ENCODE peak calls at places on chromosomes 1 and 21, in four cellular contexts. One of them, this sample, is unnamed.

GRCh38 chr1:181452746-181453145 is 30.6 kb upstream of the CACNA1E start:
- DNase-seq in adrenal gland: no peak
- DNase-seq in spleen: no peak
- DNase-seq in hippocampal formation: no peak
- DNase-seq in this sample: no peak

GRCh38 chr1:226061793-226062557 is 541 bp upstream of the H3-3A start:
- DNase-seq in hippocampal formation: peak; percentile 85
- DNase-seq in spleen: no peak
- DNase-seq in adrenal gland: peak; percentile 80
- DNase-seq in this sample: peak; percentile 85

GRCh38 chr1:180796897-180797296 is 115.8 kb upstream of the KIAA1614 start:
- DNase-seq in spleen: no peak
- DNase-seq in adrenal gland: no peak
- DNase-seq in hippocampal formation: no peak
- DNase-seq in this sample: no peak

GRCh38 chr1:207284209-207284892 is 37.1 kb upstream of the CD55 start:
- DNase-seq in adrenal gland: no peak
- DNase-seq in spleen: no peak
- DNase-seq in hippocampal formation: no peak
- DNase-seq in this sample: peak; percentile 9

GRCh38 chr1:23611601-23612327 is 52.5 kb upstream of the ID3 start:
- DNase-seq in hippocampal formation: no peak
- DNase-seq in spleen: no peak
- DNase-seq in adrenal gland: no peak
- DNase-seq in this sample: no peak

GRCh38 chr1:211305044-211305443 is 21.6 kb upstream of the TRAF5 start:
- DNase-seq in spleen: no peak
- DNase-seq in hippocampal formation: no peak
- DNase-seq in adrenal gland: peak; percentile 32
- DNase-seq in this sample: no peak

GRCh38 chr1:64545118-64545916 is 75.4 kb downstream of the CACHD1 start:
- DNase-seq in adrenal gland: no peak
- DNase-seq in hippocampal formation: no peak
- DNase-seq in spleen: no peak
- DNase-seq in this sample: no peak

GRCh38 chr1:156910309-156910782 is 10.1 kb upstream of the LRRC71 start:
- DNase-seq in adrenal gland: no peak
- DNase-seq in spleen: no peak
- DNase-seq in hippocampal formation: no peak
- DNase-seq in this sample: no peak

GRCh38 chr1:160354388-160354985 is 11.3 kb downstream of the NCSTN start:
- DNase-seq in spleen: no peak
- DNase-seq in hippocampal formation: no peak
- DNase-seq in adrenal gland: no peak
- DNase-seq in this sample: no peak

GRCh38 chr1:223609961-223610360 is 55.5 kb downstream of the CAPN8 start:
- DNase-seq in spleen: no peak
- DNase-seq in adrenal gland: no peak
- DNase-seq in hippocampal formation: no peak
- DNase-seq in this sample: no peak

GRCh38 chr1:247561711-247562110 is 12.8 kb downstream of the GCSAML start:
- DNase-seq in hippocampal formation: no peak
- DNase-seq in spleen: no peak
- DNase-seq in adrenal gland: no peak
- DNase-seq in this sample: no peak

GRCh38 chr1:19289244-19289643 is 674 bp upstream of the AKR7A3 start:
- DNase-seq in adrenal gland: no peak
- DNase-seq in spleen: no peak
- DNase-seq in hippocampal formation: no peak
- DNase-seq in this sample: peak; percentile 15

GRCh38 chr1:173122344-173122880 is 71.7 kb upstream of the TNFSF18 start:
- DNase-seq in adrenal gland: no peak
- DNase-seq in spleen: no peak
- DNase-seq in hippocampal formation: no peak
- DNase-seq in this sample: peak; percentile 25

GRCh38 chr1:59316497-59317128 is 19.7 kb downstream of the FGGY start:
- DNase-seq in spleen: no peak
- DNase-seq in adrenal gland: no peak
- DNase-seq in hippocampal formation: no peak
- DNase-seq in this sample: no peak

GRCh38 chr1:61240878-61241277 is 158.5 kb downstream of the NFIA start:
- DNase-seq in adrenal gland: no peak
- DNase-seq in hippocampal formation: no peak
- DNase-seq in spleen: no peak
- DNase-seq in this sample: no peak

GRCh38 chr1:31482478-31483011 is 69.5 kb downstream of the SERINC2 start:
- DNase-seq in adrenal gland: no peak
- DNase-seq in spleen: no peak
- DNase-seq in hippocampal formation: no peak
- DNase-seq in this sample: no peak

GRCh38 chr1:35111106-35111505 is 31.9 kb downstream of the ZMYM1 start:
- DNase-seq in hippocampal formation: no peak
- DNase-seq in adrenal gland: no peak
- DNase-seq in spleen: no peak
- DNase-seq in this sample: peak; percentile 34

GRCh38 chr1:31373897-31374486 is 1.1 kb upstream of the FABP3 start:
- DNase-seq in spleen: no peak
- DNase-seq in adrenal gland: no peak
- DNase-seq in hippocampal formation: no peak
- DNase-seq in this sample: no peak

GRCh38 chr1:54774820-54775498 is 10.6 kb upstream of the PARS2 start:
- DNase-seq in spleen: no peak
- DNase-seq in adrenal gland: no peak
- DNase-seq in hippocampal formation: no peak
- DNase-seq in this sample: peak; percentile 36

GRCh38 chr21:45279446-45280177 is 8.1 kb downstream of the POFUT2 start:
- DNase-seq in adrenal gland: no peak
- DNase-seq in spleen: peak; percentile 41
- DNase-seq in hippocampal formation: no peak
- DNase-seq in this sample: no peak

GRCh38 chr1:19130476-19130875 is 79.6 kb downstream of the UBR4 start:
- DNase-seq in spleen: no peak
- DNase-seq in adrenal gland: no peak
- DNase-seq in hippocampal formation: no peak
- DNase-seq in this sample: no peak